ENCODE peak calls at places on chromosomes 4 and X, in ten cellular contexts. T is glutamatergic neuron, L is astrocyte of the cerebellum, B is astrocyte of the spinal cord, Z is endothelial cell, G is tibial artery, D is HCT116, H is Caco-2, O is lower leg skin, F is epithelial cell of esophagus. C is an unnamed sample.

GRCh38 chr4:83917572-83917971 is 381.7 kb downstream of the GPAT3 start:
- DNase-seq in Z (no peak), F (peak), T (no peak), O (no peak), D (no peak), B (no peak), G (no peak), H (no peak), L (no peak), C (no peak)

GRCh38 chr4:10096201-10096975 is 20.2 kb downstream of the WDR1 start:
- DNase-seq in H (no peak), Z (no peak), T (no peak), L (peak), B (peak), G (peak), F (peak), D (peak), O (peak), C (no peak)

GRCh38 chr4:15232725-15233597 is 194.9 kb upstream of the C1QTNF7 start:
- DNase-seq in B (peak), L (peak), T (no peak), Z (no peak), G (no peak), O (no peak), H (no peak), F (peak), D (no peak), C (no peak)

GRCh38 chrX:15679246-15679645 is 14.6 kb upstream of the CLTRN start:
- DNase-seq in F (peak), H (no peak), B (no peak), L (no peak), D (no peak), G (no peak), O (no peak), Z (no peak), T (no peak), C (no peak)

GRCh38 chr4:137960371-137961050 is 281.6 kb downstream of the SLC7A11 start:
- DNase-seq in L (peak), F (peak), T (no peak), O (no peak), G (no peak), H (no peak), D (no peak), B (peak), Z (no peak), C (no peak)

GRCh38 chr4:158015241-158015640 is 157.6 kb downstream of the GASK1B start:
- DNase-seq in L (no peak), B (peak), D (no peak), O (no peak), F (peak), H (no peak), Z (no peak), G (no peak), T (no peak), C (no peak)

GRCh38 chr4:14345356-14345775 is 656.9 kb upstream of the CPEB2 start:
- DNase-seq in T (no peak), H (no peak), Z (no peak), B (peak), D (no peak), O (no peak), G (no peak), F (peak), L (peak), C (no peak)

GRCh38 chr4:127732623-127733199 is 2.5 kb downstream of the SLC25A31 start:
- DNase-seq in Z (no peak), G (no peak), L (peak), F (peak), T (no peak), H (peak), O (no peak), D (peak), B (peak), C (no peak)

GRCh38 chr4:96016615-96017299 is 176.9 kb downstream of the PDHA2 start:
- DNase-seq in T (no peak), H (no peak), G (no peak), F (peak), L (no peak), B (peak), D (no peak), O (no peak), Z (no peak), C (no peak)

GRCh38 chrX:43953218-43953617 is 20.0 kb downstream of the NDP start:
- DNase-seq in O (no peak), B (peak), D (no peak), H (no peak), L (no peak), T (no peak), Z (no peak), F (peak), G (no peak), C (no peak)

GRCh38 chrX:43949669-43950068 is 23.5 kb downstream of the NDP start:
- DNase-seq in B (no peak), L (no peak), F (peak), D (peak), O (no peak), H (peak), T (peak), Z (peak), G (no peak), C (no peak)
- TF ChIP-seq CTCF in B (peak), L (peak), F (peak), D (peak), O (no peak), H (no peak), T (peak), Z (no peak), G (peak), C (no peak)

DNA sequence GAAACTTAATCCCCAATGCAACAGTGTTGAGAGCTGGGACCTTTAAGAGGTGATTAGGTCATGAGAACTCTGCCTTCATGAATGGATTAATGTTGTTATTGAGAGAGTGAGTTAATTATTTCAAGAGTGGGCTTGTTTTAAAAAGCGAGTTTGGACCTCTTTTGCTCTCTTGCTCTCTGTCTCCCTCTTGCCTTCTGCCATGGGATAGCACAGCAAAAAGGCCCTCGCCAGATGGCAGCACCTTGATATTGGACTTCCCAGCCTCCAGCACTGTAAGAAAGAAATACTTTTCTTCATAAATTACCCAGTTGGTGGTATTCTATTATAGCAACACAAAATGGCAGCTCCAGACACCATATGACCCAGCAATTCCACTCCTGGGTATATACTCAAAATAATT is 7.0 kb upstream of the ATP6AP2 start:
- DNase-seq in F (peak), B (no peak), Z (no peak), O (no peak), H (peak), T (peak), D (no peak), G (no peak), L (no peak), C (no peak)
- TF ChIP-seq CTCF in F (peak), B (peak), Z (peak), O (no peak), H (peak), T (peak), D (peak), G (peak), L (peak), C (no peak)

DNA sequence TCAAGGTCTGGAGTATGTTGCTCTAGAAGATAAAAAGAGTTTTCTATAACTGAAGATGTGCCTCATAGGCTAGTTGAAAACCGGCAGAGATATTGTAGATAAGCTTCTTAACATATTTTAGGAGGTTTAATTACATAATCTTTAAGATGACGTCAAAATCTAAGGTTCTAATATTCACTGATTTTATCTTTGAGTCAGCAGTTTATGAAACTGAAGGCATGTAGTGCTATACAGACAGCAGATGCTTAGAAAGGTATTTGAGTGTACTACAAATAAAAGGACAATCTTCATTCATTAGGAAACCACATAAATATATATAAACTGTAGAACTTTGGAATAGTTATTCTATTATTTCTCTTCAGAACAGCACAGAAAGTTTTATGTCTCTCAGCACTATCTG is 504.8 kb downstream of the IL15 start:
- DNase-seq in T (no peak), Z (no peak), D (no peak), H (no peak), G (no peak), L (no peak), O (no peak), B (no peak), F (no peak), C (no peak)
- TF ChIP-seq CTCF in T (no peak), Z (no peak), D (no peak), H (no peak), G (no peak), L (no peak), O (no peak), B (no peak), F (no peak), C (no peak)

DNA sequence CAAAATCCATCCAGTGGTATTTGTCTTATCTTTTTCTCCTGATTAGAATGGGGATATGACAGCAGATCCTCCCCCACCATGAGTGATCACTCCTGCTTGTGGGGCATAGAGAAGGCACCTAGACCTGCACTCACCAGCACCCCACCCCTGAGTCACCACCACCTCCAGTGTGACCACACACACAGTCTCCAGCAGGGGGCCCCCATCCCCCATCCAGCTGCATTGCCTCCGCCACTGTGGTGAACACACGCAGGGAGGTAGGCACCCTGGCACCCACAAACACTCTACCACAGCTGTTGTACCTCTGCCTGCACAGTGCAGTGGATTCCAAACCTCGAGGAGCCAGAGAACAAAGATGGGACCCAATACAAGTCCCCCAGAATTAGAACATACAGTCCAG is 9.0 kb upstream of the MAGEA8 start:
- DNase-seq in D (peak), L (no peak), O (no peak), T (peak), Z (peak), B (no peak), H (peak), F (peak), G (no peak), C (no peak)
- TF ChIP-seq CTCF in D (peak), L (no peak), O (no peak), T (peak), Z (peak), B (peak), H (peak), F (peak), G (no peak), C (no peak)